ENCODE peak calls at places on chromosome 7, in nine cellular contexts. P, L, X, J, I, K, W, V and H are unnamed samples.

GRCh38 chr7:98278936-98279335 is 2.5 kb upstream of the BRI3 start:
- DNase-seq in P (peak; percentile 41), L (no peak), X (no peak), J (no peak), I (peak; percentile 29), K (no peak), W (no peak), V (no peak), H (no peak)

GRCh38 chr7:139044813-139045794 is 9.3 kb upstream of the ZC3HAV1L start:
- DNase-seq in P (no peak), L (no peak), X (no peak), J (no peak), I (peak; percentile 28), K (no peak), W (no peak), V (no peak), H (no peak)

GRCh38 chr7:74051193-74051592 is 23.2 kb downstream of the ELN start:
- DNase-seq in P (no peak), L (peak; percentile 35), X (no peak), J (no peak), I (no peak), K (no peak), W (no peak), V (no peak), H (no peak)

GRCh38 chr7:151608031-151608551 is 88.4 kb upstream of the RHEB start:
- DNase-seq in P (no peak), L (no peak), X (no peak), J (no peak), I (peak; percentile 24), K (no peak), W (no peak), V (no peak), H (no peak)

GRCh38 chr7:123024989-123025758 is 29.7 kb upstream of the TAS2R16 start:
- DNase-seq in P (no peak), L (no peak), X (no peak), J (no peak), I (no peak), K (no peak), W (no peak), V (peak; percentile 21), H (no peak)

GRCh38 chr7:25726180-25726579 is 425.8 kb upstream of the NFE2L3 start:
- DNase-seq in P (no peak), L (no peak), X (no peak), J (no peak), I (peak; percentile 92), K (peak; percentile 21), W (no peak), V (no peak), H (no peak)

GRCh38 chr7:35253680-35254495 is at the start of gene TBX20:
- DNase-seq in P (peak; percentile 14), L (peak; percentile 88), X (no peak), J (no peak), I (peak; percentile 83), K (peak; percentile 82), W (peak; percentile 29), V (peak; percentile 59), H (no peak)

GRCh38 chr7:142808802-142809583 is 38.2 kb downstream of the PRSS2 start:
- DNase-seq in P (no peak), L (no peak), X (peak; percentile 83), J (peak; percentile 92), I (no peak), K (no peak), W (peak; percentile 89), V (peak; percentile 45), H (peak; percentile 41)